ENCODE peak calls at places on chromosome 3, in six cellular contexts. H is spleen, K is ovary, W is psoas muscle, G is RWPE2, V is IMR-90. F is an unnamed sample. For H3K36me3, the result is how much of the 10 kb centered on the place peaks cover.

GRCh38 chr3:50645378-50645777 is 28.4 kb downstream of the MAPKAPK3 start:
- DNase-seq in W (no peak), V (no peak), G (no peak), H (no peak), K (no peak), F (no peak)

GRCh38 chr3:27914199-27914598 is 192.1 kb upstream of the EOMES start:
- DNase-seq in V (no peak), G (no peak), W (no peak), K (no peak), H (no peak), F (no peak)

GRCh38 chr3:52202384-52203077 is 4.6 kb downstream of the ALAS1 start:
- DNase-seq in K (no peak), H (no peak), V (no peak), G (no peak), W (no peak), F (no peak)

GRCh38 chr3:195001961-195002861 is 268.7 kb downstream of the XXYLT1 start:
- DNase-seq in W (peak), K (no peak), V (peak), H (peak), G (peak), F (peak)

GRCh38 chr3:164479406-164479805 is 598.9 kb downstream of the SI start:
- DNase-seq in K (no peak), W (no peak), G (no peak), H (no peak), V (no peak), F (no peak)

GRCh38 chr3:40770046-40770445 is 245.3 kb downstream of the ZNF621 start:
- DNase-seq in H (no peak), V (no peak), G (no peak), W (no peak), K (no peak), F (no peak)

GRCh38 chr3:112646623-112647022 is 5.7 kb upstream of the CCDC80 start:
- DNase-seq in H (no peak), K (no peak), G (no peak), W (no peak), V (no peak), F (no peak)

GRCh38 chr3:173945801-173946200 is 548.3 kb downstream of the NLGN1 start:
- DNase-seq in K (no peak), W (no peak), G (no peak), H (no peak), V (no peak), F (no peak)

GRCh38 chr3:16908408-16908807 is 23.7 kb downstream of the PLCL2 start:
- DNase-seq in W (no peak), H (no peak), V (no peak), G (no peak), K (no peak), F (no peak)

GRCh38 chr3:37179144-37179967 is 5.0 kb upstream of the LRRFIP2 start:
- DNase-seq in H (no peak), W (no peak), V (no peak), G (no peak), K (no peak), F (no peak)

GRCh38 chr3:117404153-117404552 is 694.6 kb downstream of the TUSC7 start:
- DNase-seq in K (no peak), W (no peak), V (no peak), H (no peak), G (no peak), F (no peak)

GRCh38 chr3:66010348-66011097 is 28.2 kb downstream of the MAGI1 start:
- DNase-seq in G (no peak), K (no peak), H (no peak), V (no peak), W (no peak), F (no peak)

GRCh38 chr3:170257145-170257544 is 34.9 kb downstream of the PRKCI start:
- DNase-seq in V (no peak), H (no peak), K (no peak), W (no peak), G (no peak), F (no peak)

GRCh38 chr3:195697582-195698324 is 23.0 kb upstream of the MUC20 start:
- DNase-seq in W (no peak), G (no peak), V (peak), K (no peak), H (no peak), F (no peak)

GRCh38 chr3:63135362-63135761 is 142.7 kb upstream of the SYNPR start:
- DNase-seq in V (no peak), W (no peak), K (no peak), G (no peak), H (no peak), F (no peak)

GRCh38 chr3:42518800-42519567 is 16.5 kb downstream of the VIPR1 start:
- DNase-seq in V (no peak), H (no peak), G (no peak), K (no peak), W (no peak), F (no peak)

GRCh38 chr3:43632269-43632733 is 10.5 kb upstream of the ANO10 start:
- DNase-seq in W (no peak), G (peak), V (peak), K (no peak), H (no peak), F (no peak)

GRCh38 chr3:20999661-21000060 is 751.3 kb downstream of the ZNF385D start:
- DNase-seq in K (no peak), V (no peak), W (no peak), G (no peak), H (no peak), F (no peak)

GRCh38 chr3:131031660-131032059 is 5.0 kb downstream of the NEK11 start:
- DNase-seq in W (no peak), V (no peak), H (no peak), G (no peak), K (no peak), F (no peak)

GRCh38 chr3:158804441-158804840 is 2.6 kb downstream of the MFSD1 start:
- DNase-seq in V (no peak), K (no peak), H (no peak), W (no peak), G (no peak), F (no peak)

GRCh38 chr3:73868688-73869315 is 244.1 kb upstream of the PDZRN3 start:
- DNase-seq in V (peak), G (no peak), W (no peak), K (peak), H (no peak), F (peak)

GRCh38 chr3:128763967-128764366 is 38.0 kb downstream of the RAB7A start:
- DNase-seq in W (peak), V (no peak), G (no peak), K (no peak), H (no peak), F (no peak)

DNA sequence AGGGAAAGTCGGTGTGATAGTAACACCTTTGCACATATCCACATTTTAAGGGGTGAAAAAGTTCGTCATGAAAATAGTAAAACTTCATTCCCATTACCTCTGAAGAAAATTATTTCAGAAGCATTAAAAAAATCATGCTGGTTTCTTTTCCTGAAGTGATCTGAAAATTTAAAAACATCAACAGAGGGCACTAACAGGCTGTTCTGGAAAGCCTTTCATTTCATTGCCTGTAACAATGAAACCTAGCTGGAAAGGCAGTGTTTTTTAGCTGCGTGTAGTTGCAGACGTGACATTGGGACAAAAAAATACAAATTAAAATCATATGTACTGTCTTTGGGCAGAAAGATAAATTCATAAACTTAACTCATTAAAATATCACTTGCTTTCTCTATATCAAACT is 993.8 kb downstream of the GBE1 start:
- DNase-seq in V (no peak), H (no peak), G (no peak), K (no peak), W (no peak), F (no peak)
- TF ChIP-seq CTCF in V (no peak), H (no peak), G (peak), K (no peak), W (no peak), F (no peak)

GRCh38 chr3:45610129-45610528 is 15.6 kb downstream of the LIMD1 start:
- DNase-seq in G (no peak), H (peak), W (no peak), V (peak), K (no peak), F (no peak)
- H3K27ac ChIP-seq in G (no peak), H (no peak), W (peak), V (no peak), K (no peak), F (no peak)

DNA sequence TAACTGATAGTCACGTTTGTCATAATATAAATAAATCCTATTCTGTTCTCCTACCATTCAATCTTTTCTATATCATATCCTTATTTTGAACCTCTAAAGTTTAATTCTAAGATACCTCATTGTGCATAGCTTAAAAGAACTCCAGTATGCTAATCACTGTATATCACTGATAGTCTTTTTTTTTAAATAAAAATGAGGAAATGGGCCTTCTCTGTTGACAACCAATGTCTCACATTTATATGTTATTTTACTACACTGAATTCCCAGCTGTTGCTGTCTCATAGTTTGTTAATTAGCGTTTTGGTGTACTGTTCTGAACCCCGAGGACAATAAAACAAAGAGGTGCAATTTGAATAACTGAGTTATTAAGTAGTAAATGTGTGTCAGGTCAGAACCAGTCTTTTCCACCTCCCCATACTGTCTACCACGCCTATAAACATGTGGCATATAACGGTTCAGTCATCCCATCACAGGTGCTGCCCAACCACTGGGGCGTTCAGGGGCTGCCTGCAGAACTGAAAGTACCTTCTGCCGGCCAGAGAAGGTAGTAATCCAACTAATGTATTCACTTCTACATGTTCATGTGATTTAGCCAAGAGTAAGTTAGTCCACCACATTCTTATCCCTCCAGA is 14.9 kb downstream of the CBLB start:
- DNase-seq in H (peak), K (no peak), V (no peak), G (no peak), W (peak), F (no peak)
- H3K36me3 ChIP-seq in H (under half), K (under half), V (under half), G (under half), W (under half), F (under half)

GRCh38 chr3:160291290-160291908 is 66.2 kb downstream of the C3orf80 start:
- DNase-seq in W (no peak), K (no peak), H (no peak), G (no peak), V (no peak), F (peak)
- TF ChIP-seq CTCF in W (no peak), K (no peak), H (no peak), G (no peak), V (no peak), F (no peak)

GRCh38 chr3:9978664-9979349 is 7.8 kb downstream of the EMC3 start:
- DNase-seq in W (no peak), H (no peak), K (no peak), G (no peak), V (no peak), F (no peak)
- H3K27ac ChIP-seq in W (peak), H (no peak), K (no peak), G (no peak), V (no peak), F (no peak)

GRCh38 chr3:39139442-39139841 is 13.9 kb downstream of the CSRNP1 start:
- DNase-seq in W (no peak), V (no peak), K (no peak), H (no peak), G (no peak), F (no peak)
- H3K36me3 ChIP-seq in W (under half), V (under half), K (under half), H (under half), G (under half), F (under half)

GRCh38 chr3:155853214-155854146 is 747 bp downstream of the SLC33A1 start:
- DNase-seq in V (peak), H (peak), W (no peak), K (no peak), G (no peak), F (no peak)
- TF ChIP-seq CTCF in V (no peak), H (no peak), W (peak), K (no peak), G (no peak), F (no peak)

GRCh38 chr3:101017048-101017447 is 23.8 kb upstream of the ABI3BP start:
- DNase-seq in V (peak), G (no peak), K (no peak), H (no peak), W (no peak), F (no peak)
- H3K27ac ChIP-seq in V (no peak), G (no peak), K (peak), H (no peak), W (no peak), F (no peak)

GRCh38 chr3:119437852-119438251 is 25.6 kb downstream of the TMEM39A start:
- DNase-seq in H (no peak), W (no peak), K (no peak), G (no peak), V (no peak), F (no peak)
- H3K36me3 ChIP-seq in H (half or more), W (half or more), K (under half), G (half or more), V (under half), F (under half)

DNA sequence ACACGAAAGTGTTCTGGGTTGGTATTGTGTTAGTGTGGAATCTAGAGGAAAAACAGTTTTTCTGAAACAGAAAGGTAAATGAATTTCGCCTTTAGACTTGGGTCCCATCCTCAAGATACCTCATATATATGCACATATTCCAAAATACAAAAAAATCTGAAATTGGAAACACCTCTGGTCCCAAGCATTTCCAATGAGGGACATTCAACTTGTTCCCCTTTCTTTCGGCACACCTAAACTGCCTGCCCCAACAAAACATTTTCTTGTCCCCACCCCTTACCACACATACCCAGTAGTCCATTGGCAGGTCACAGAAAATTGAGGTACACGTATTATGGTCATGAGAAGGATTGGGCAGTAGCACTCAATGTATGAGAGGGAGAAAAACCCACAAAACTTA is 9.1 kb upstream of the IRAK2 start:
- DNase-seq in W (no peak), G (no peak), H (no peak), K (no peak), V (no peak), F (no peak)
- TF ChIP-seq CTCF in W (no peak), G (no peak), H (no peak), K (no peak), V (no peak), F (no peak)

F was measured in pancreas.